ENCODE peak calls at places on chromosomes 7 and 10, in four cellular contexts. Y is neural crest cell; Z is AML-193; R is activated naive CD4-positive, alpha-beta T cell. C is an unnamed sample.

GRCh38 chr10:78326372-78326771 is 292.7 kb downstream of the RPS24 start:
- DNase-seq in Y (no peak), Z (no peak), R (no peak), C (no peak)

GRCh38 chr7:35249537-35249907 is 4.4 kb downstream of the TBX20 start:
- DNase-seq in Y (no peak), Z (no peak), R (no peak), C (no peak)

GRCh38 chr10:4541292-4541691 is 284.7 kb upstream of the AKR1E2 start:
- DNase-seq in Y (no peak), Z (no peak), R (no peak), C (no peak)

GRCh38 chr7:55966851-55967250 is 2.5 kb downstream of the NIPSNAP2 start:
- DNase-seq in Y (no peak), Z (no peak), R (no peak), C (no peak)

GRCh38 chr7:151795168-151795754 is 81.7 kb downstream of the PRKAG2 start:
- DNase-seq in Y (no peak), Z (no peak), R (no peak), C (no peak)

GRCh38 chr10:78780551-78780961 is 288.2 kb upstream of the ZMIZ1 start:
- DNase-seq in Y (no peak), Z (no peak), R (no peak), C (no peak)

GRCh38 chr7:22596763-22597434 is 96.9 kb upstream of the STEAP1B start:
- DNase-seq in Y (no peak), Z (no peak), R (no peak), C (no peak)

GRCh38 chr10:102988404-102989314 is 70.6 kb downstream of the CNNM2 start:
- DNase-seq in Y (no peak), Z (no peak), R (no peak), C (no peak)

GRCh38 chr7:70739646-70740045 is 392.3 kb upstream of the GALNT17 start:
- DNase-seq in Y (no peak), Z (no peak), R (no peak), C (no peak)

GRCh38 chr10:118723467-118723866 is 31.3 kb downstream of the CACUL1 start:
- DNase-seq in Y (no peak), Z (no peak), R (no peak), C (no peak)

GRCh38 chr10:26946103-26946907 is 85.5 kb upstream of the ABI1 start:
- DNase-seq in Y (no peak), Z (no peak), R (no peak), C (no peak)

GRCh38 chr7:152870106-152870693 is 110.6 kb downstream of the ACTR3B start:
- DNase-seq in Y (no peak), Z (no peak), R (no peak), C (no peak)

GRCh38 chr10:909831-910230 is 21.7 kb downstream of the LARP4B start:
- DNase-seq in Y (no peak), Z (no peak), R (no peak), C (no peak)

GRCh38 chr7:69276011-69276729 is 322.1 kb upstream of the AUTS2 start:
- DNase-seq in Y (no peak), Z (no peak), R (no peak), C (no peak)

GRCh38 chr10:1542941-1543340 is 194.4 kb downstream of the ADARB2 start:
- DNase-seq in Y (no peak), Z (no peak), R (no peak), C (no peak)

GRCh38 chr10:77139145-77139692 is 498.4 kb downstream of the KCNMA1 start:
- DNase-seq in Y (no peak), Z (no peak), R (no peak), C (no peak)

GRCh38 chr10:95792874-95793285 is 36.9 kb downstream of the ENTPD1 start:
- DNase-seq in Y (no peak), Z (peak; percentile 19), R (no peak), C (no peak)

GRCh38 chr10:127470911-127471310 is 78.2 kb upstream of the NPS start:
- DNase-seq in Y (no peak), Z (no peak), R (no peak), C (no peak)

GRCh38 chr7:134435161-134435920 is 23.6 kb downstream of the AKR1B1 start:
- DNase-seq in Y (no peak), Z (no peak), R (no peak), C (no peak)

GRCh38 chr7:141466151-141466904 is 84.9 kb upstream of the AGK start:
- DNase-seq in Y (no peak), Z (no peak), R (no peak), C (no peak)

GRCh38 chr7:48088559-48089414 is at the start of gene UPP1:
- DNase-seq in Y (peak; percentile 65), Z (peak; percentile 95), R (peak; percentile 59), C (no peak)

GRCh38 chr10:78906734-78907385 is 161.9 kb upstream of the ZMIZ1 start:
- DNase-seq in Y (no peak), Z (no peak), R (no peak), C (no peak)

GRCh38 chr10:121566755-121567154 is 31.5 kb downstream of the FGFR2 start:
- DNase-seq in Y (no peak), Z (no peak), R (no peak), C (no peak)

GRCh38 chr10:84820596-84820995 is 492.2 kb downstream of the CCSER2 start:
- DNase-seq in Y (no peak), Z (no peak), R (no peak), C (no peak)

GRCh38 chr10:75404335-75405200 is 3.0 kb upstream of the ZNF503 start:
- DNase-seq in Y (peak; percentile 36), Z (no peak), R (no peak), C (no peak)

GRCh38 chr7:111025013-111025412 is 65.9 kb upstream of the LRRN3 start:
- DNase-seq in Y (no peak), Z (no peak), R (no peak), C (no peak)

GRCh38 chr7:100085515-100085914 is 3.3 kb upstream of the COPS6 start:
- DNase-seq in Y (no peak), Z (no peak), R (no peak), C (no peak)